ENCODE peak calls at places on chromosome 5, in ten cellular contexts. P is colonic mucosa, M is transverse colon, A is right lobe of liver, T is foreskin fibroblast, E is A549, H is DND-41, Z is left lung, L is NB4, D is nephron progenitor cell. V is an unnamed sample.
A peak's percentile ranks its signal among the peaks of the same experiment; 100 is the strongest.

GRCh38 chr5:93107141-93107540 is 473.9 kb downstream of the NR2F1-AS1 start:
- DNase-seq in A (no peak), Z (no peak), D (no peak), L (no peak), T (no peak), E (no peak), P (no peak), H (no peak), M (no peak), V (no peak)

GRCh38 chr5:16108418-16108817 is 71.2 kb downstream of the MARCHF11 start:
- DNase-seq in T (no peak), H (no peak), E (no peak), Z (no peak), P (no peak), D (no peak), M (no peak), L (no peak), A (no peak), V (no peak)

GRCh38 chr5:130529111-130529510 is 624.8 kb downstream of the CHSY3 start:
- DNase-seq in H (no peak), T (no peak), A (peak; percentile 13), M (no peak), D (no peak), P (no peak), Z (no peak), E (no peak), L (no peak), V (no peak)

GRCh38 chr5:145829708-145830361 is 5.3 kb downstream of the PRELID2 start:
- DNase-seq in D (no peak), M (no peak), Z (no peak), A (no peak), T (no peak), E (no peak), P (no peak), H (no peak), L (no peak), V (no peak)

GRCh38 chr5:10674582-10674981 is 86.5 kb downstream of the DAP start:
- DNase-seq in E (no peak), A (no peak), M (no peak), P (no peak), L (no peak), Z (peak; percentile 19), T (no peak), H (no peak), D (no peak), V (no peak)

GRCh38 chr5:1041225-1042186 is 32.9 kb downstream of the NKD2 start:
- DNase-seq in Z (no peak), A (no peak), M (no peak), T (no peak), H (no peak), E (no peak), L (no peak), P (no peak), D (no peak), V (no peak)

GRCh38 chr5:8729437-8729836 is 816.4 kb downstream of the SEMA5A start:
- DNase-seq in E (no peak), A (no peak), P (no peak), M (no peak), D (no peak), L (no peak), T (peak; percentile 20), H (no peak), Z (no peak), V (no peak)

GRCh38 chr5:112125910-112126309 is 293.2 kb downstream of the EPB41L4A start:
- DNase-seq in P (no peak), D (no peak), T (peak; percentile 45), A (no peak), M (no peak), H (no peak), L (no peak), Z (no peak), E (no peak), V (no peak)

GRCh38 chr5:93915142-93915553 is 173.7 kb upstream of the POU5F2 start:
- DNase-seq in A (no peak), P (no peak), T (peak; percentile 23), D (no peak), Z (no peak), L (peak; percentile 64), M (no peak), H (no peak), E (no peak), V (no peak)

GRCh38 chr5:67003906-67004729 is 192.5 kb downstream of the CD180 start:
- DNase-seq in E (peak; percentile 71), Z (peak; percentile 82), L (peak; percentile 52), P (peak; percentile 94), M (peak; percentile 92), D (peak; percentile 79), H (peak; percentile 87), A (peak; percentile 91), T (peak; percentile 91), V (peak; percentile 81)
- TF ChIP-seq CTCF in E (no peak), Z (no peak), L (no peak), P (no peak), M (no peak), D (no peak), H (no peak), A (no peak), T (no peak), V (no peak)

GRCh38 chr5:144194148-144194547 is 23.5 kb downstream of the KCTD16 start:
- DNase-seq in L (peak; percentile 88), Z (no peak), D (no peak), A (no peak), H (no peak), T (no peak), E (no peak), M (no peak), P (no peak), V (no peak)

GRCh38 chr5:144191461-144191860 is 20.8 kb downstream of the KCTD16 start:
- DNase-seq in M (no peak), P (no peak), T (no peak), E (no peak), D (no peak), A (no peak), H (peak; percentile 10), Z (no peak), L (no peak), V (no peak)

GRCh38 chr5:144189800-144190429 is 19.2 kb downstream of the KCTD16 start:
- DNase-seq in L (peak; percentile 94), T (peak; percentile 21), M (peak; percentile 53), Z (peak; percentile 53), A (peak; percentile 36), E (peak; percentile 16), H (peak; percentile 78), D (no peak), P (peak; percentile 27), V (peak; percentile 45)

GRCh38 chr5:144195443-144195842 is 24.8 kb downstream of the KCTD16 start:
- DNase-seq in P (no peak), D (no peak), L (no peak), T (no peak), E (no peak), M (no peak), Z (no peak), H (no peak), A (no peak), V (no peak)

DNA sequence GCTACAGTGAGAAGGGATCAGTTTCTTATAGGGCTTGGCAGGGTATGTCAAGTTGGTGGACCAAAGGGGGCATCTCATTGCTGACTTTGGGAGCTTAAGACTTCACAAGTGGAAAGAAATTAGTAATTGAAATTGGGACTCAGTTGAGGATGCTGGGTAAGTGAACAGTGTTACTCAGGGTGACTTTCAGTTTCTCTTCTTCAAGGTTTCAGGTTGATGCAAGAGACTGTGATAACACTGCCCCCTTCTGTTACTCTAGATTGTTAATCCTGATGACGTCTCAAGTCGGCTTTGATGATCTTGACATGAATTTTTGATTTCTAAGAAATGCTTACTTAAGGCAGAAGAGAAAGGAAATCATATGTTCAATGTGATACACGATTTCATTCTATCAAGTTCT is 21.3 kb downstream of the KCTD16 start:
- DNase-seq in E (peak; percentile 49), M (no peak), Z (no peak), P (no peak), A (no peak), T (peak; percentile 46), L (peak; percentile 81), D (no peak), H (peak; percentile 55), V (no peak)
- TF ChIP-seq CTCF in E (peak; percentile 72), M (peak; percentile 37), Z (peak; percentile 26), P (peak; percentile 26), A (peak; percentile 48), T (peak; percentile 40), L (peak; percentile 37), D (peak; percentile 25), H (peak; percentile 85), V (peak; percentile 50)

GRCh38 chr5:120394259-120394658 is 69.8 kb upstream of the PRR16 start:
- DNase-seq in H (no peak), E (no peak), D (no peak), Z (no peak), L (no peak), A (no peak), M (no peak), T (no peak), P (no peak), V (no peak)
- TF ChIP-seq CTCF in H (no peak), E (no peak), D (no peak), Z (no peak), L (no peak), A (peak; percentile 5), M (no peak), T (no peak), P (no peak), V (no peak)

GRCh38 chr5:58847041-58847440 is 264.2 kb downstream of the RAB3C start:
- DNase-seq in D (no peak), E (no peak), H (no peak), L (no peak), P (no peak), Z (no peak), A (no peak), M (no peak), T (no peak), V (no peak)

GRCh38 chr5:58851571-58851970 is 268.7 kb downstream of the RAB3C start:
- DNase-seq in H (no peak), L (no peak), D (no peak), M (no peak), E (no peak), Z (no peak), P (no peak), A (no peak), T (no peak), V (no peak)

GRCh38 chr5:58849151-58849550 is 266.3 kb downstream of the RAB3C start:
- DNase-seq in L (no peak), Z (no peak), A (no peak), M (no peak), T (no peak), E (no peak), P (no peak), H (no peak), D (no peak), V (no peak)

GRCh38 chr5:58854396-58854795 is 271.5 kb downstream of the RAB3C start:
- DNase-seq in H (no peak), P (no peak), L (peak; percentile 41), E (no peak), M (no peak), Z (no peak), A (no peak), T (no peak), D (no peak), V (no peak)

DNA sequence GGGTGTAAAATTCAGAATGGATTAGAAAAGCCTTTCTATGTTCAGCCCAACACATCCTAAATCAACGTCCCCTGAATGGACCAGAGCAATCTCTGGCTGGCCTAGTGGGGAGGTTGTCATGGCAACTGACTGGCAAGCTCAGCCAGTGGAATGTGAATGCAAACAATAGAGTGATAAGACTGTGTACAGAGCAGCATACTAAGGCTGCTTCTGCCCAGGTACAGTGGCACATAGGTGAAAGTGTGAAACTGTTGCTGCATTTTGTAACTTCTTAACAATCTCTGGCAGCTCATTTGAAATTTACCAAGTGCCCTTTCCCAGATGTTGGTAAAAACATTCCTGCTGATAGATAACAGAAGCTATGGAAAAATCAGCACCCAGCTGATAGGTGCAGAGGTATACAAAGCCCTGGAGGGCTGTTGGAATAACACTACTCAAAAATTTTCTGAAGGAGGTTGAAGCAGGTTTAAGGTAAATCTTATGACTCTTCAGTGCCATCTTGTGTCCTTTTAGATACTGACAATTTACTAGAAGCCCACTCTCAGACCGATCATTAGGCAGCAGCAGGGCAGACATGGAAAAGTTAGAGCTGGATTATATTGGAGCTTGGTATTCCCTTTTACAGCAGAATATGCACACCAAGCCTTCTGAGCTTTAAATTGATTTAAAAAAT is 267.3 kb downstream of the RAB3C start:
- DNase-seq in T (no peak), Z (peak; percentile 54), H (no peak), P (peak; percentile 28), M (peak; percentile 20), L (peak; percentile 59), E (peak; percentile 54), D (peak; percentile 32), A (peak; percentile 77), V (peak; percentile 66)
- TF ChIP-seq CTCF in T (peak; percentile 12), Z (peak; percentile 47), H (peak; percentile 61), P (no peak), M (no peak), L (peak; percentile 39), E (peak; percentile 60), D (peak; percentile 57), A (peak; percentile 38), V (peak; percentile 48)

V was measured in lower lobe of right lung.